ENCODE peak calls at places on chromosomes 5 and 9, in four cellular contexts. V, W, N and H are unnamed samples.

GRCh38 chr9:129084087-129084486 is 3.2 kb downstream of the DOLPP1 start:
- DNase-seq in W (no peak), V (peak), N (no peak), H (no peak)

GRCh38 chr9:136203406-136204085 is 1.4 kb downstream of the LHX3 start:
- DNase-seq in N (no peak), V (no peak), W (no peak), H (no peak)

GRCh38 chr5:35899805-35900204 is 38.6 kb downstream of the CAPSL start:
- DNase-seq in W (no peak), N (no peak), V (no peak), H (no peak)

GRCh38 chr5:164422400-164422799 is 917.0 kb downstream of the MAT2B start:
- DNase-seq in N (no peak), V (peak), W (no peak), H (peak)

GRCh38 chr5:10581867-10582511 is 18.1 kb downstream of the ANKRD33B start:
- DNase-seq in W (no peak), V (no peak), N (no peak), H (no peak)

GRCh38 chr9:96232539-96233241 is 69.3 kb downstream of the HSD17B3 start:
- DNase-seq in V (peak), N (peak), W (peak), H (peak)

GRCh38 chr9:112112941-112113399 is 62.1 kb downstream of the SUSD1 start:
- DNase-seq in N (no peak), W (peak), V (peak), H (peak)

GRCh38 chr9:614421-614820 is 227.1 kb upstream of the DMRT1 start:
- DNase-seq in N (no peak), V (peak), W (no peak), H (no peak)

GRCh38 chr9:35108946-35109575 is 6.1 kb upstream of the STOML2 start:
- DNase-seq in N (peak), V (no peak), W (no peak), H (no peak)

GRCh38 chr9:115349542-115349941 is 231.6 kb upstream of the TNC start:
- DNase-seq in N (no peak), V (no peak), W (peak), H (no peak)
- TF ChIP-seq NR3C1 in N (no peak), V (no peak), W (no peak), H (no peak)

DNA sequence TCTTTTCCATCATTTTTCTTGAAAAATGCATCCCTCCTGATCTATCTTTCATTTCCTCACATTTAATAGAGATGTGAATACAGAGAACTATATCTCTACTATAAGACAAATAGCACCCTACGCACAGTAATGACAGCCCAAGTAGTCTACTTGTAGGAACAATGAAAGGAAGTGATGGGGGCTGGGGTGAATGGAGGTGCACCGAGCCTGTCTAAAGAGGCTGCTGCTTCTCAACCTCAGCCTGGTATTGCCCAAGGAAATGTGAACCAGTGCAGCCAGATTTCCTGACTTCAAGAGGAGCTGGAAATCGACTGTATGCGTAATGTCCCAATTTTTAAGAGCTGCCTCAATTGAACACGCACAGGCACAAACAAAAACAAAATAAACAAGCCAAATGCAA is 68.1 kb downstream of the KCNIP1 start:
- DNase-seq in V (no peak), N (no peak), W (no peak), H (no peak)
- TF ChIP-seq NR3C1 in V (no peak), N (no peak), W (no peak), H (no peak)

GRCh38 chr9:120712539-120713031 is 1.7 kb downstream of the MEGF9 start:
- DNase-seq in W (no peak), N (no peak), V (no peak), H (no peak)

GRCh38 chr9:120711841-120712538 is 2.3 kb downstream of the MEGF9 start:
- DNase-seq in N (no peak), V (no peak), W (no peak), H (no peak)

GRCh38 chr9:120711354-120711753 is 2.9 kb downstream of the MEGF9 start:
- DNase-seq in W (peak), V (no peak), N (peak), H (no peak)

GRCh38 chr9:120708526-120709224 is 5.6 kb downstream of the MEGF9 start:
- DNase-seq in N (no peak), W (no peak), V (no peak), H (no peak)

DNA sequence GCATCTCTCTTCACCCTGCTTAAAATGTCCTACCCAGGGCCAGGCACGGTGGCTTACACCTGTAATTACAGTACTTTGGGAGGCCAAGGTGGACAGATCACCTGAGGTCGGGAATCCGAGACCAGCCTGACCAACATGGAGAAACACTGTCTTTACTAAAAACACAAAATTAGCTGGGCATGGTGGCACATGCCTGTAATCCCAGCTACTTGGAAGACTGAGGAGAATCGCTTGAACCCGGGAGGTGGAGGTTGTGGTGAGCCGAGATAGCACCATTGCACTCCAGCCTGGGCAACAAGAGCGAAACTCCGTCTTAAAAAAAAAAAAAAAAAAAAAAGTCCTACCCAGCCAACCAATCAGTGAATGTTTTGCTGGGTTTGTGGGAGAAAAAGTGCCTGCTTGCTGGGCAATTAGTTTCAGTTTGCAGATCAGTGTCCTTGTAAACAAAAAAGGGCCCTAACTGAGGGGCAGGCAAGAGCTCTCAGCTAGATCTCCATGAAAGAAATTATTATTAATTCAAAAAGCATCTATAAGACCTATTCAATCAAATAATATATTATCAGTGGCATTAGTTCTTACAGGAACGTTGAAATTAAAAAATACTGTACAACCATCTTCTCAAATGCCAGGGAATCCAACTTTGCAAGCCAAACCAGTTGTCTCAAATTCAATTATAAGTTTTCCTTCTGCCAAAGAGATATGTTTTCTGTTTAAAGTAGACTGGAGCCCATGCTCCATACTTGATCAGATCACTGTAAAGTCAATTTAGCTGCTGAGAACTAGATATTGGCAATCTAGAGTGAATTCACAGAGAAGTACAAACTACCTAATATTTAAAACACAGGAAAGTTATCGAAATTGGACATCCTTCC is 3.9 kb downstream of the MEGF9 start:
- DNase-seq in W (peak), V (peak), N (no peak), H (no peak)
- TF ChIP-seq NR3C1 in W (no peak), V (no peak), N (no peak), H (no peak)

GRCh38 chr9:4923141-4923540 is 61.9 kb upstream of the JAK2 start:
- DNase-seq in N (no peak), W (no peak), V (no peak), H (no peak)

GRCh38 chr9:4926239-4926638 is 58.8 kb upstream of the JAK2 start:
- DNase-seq in V (no peak), W (no peak), N (no peak), H (no peak)

GRCh38 chr9:4922101-4922500 is 63.0 kb upstream of the JAK2 start:
- DNase-seq in N (no peak), W (no peak), V (no peak), H (no peak)

GRCh38 chr9:4922730-4923129 is 62.3 kb upstream of the JAK2 start:
- DNase-seq in N (no peak), W (no peak), V (no peak), H (no peak)

DNA sequence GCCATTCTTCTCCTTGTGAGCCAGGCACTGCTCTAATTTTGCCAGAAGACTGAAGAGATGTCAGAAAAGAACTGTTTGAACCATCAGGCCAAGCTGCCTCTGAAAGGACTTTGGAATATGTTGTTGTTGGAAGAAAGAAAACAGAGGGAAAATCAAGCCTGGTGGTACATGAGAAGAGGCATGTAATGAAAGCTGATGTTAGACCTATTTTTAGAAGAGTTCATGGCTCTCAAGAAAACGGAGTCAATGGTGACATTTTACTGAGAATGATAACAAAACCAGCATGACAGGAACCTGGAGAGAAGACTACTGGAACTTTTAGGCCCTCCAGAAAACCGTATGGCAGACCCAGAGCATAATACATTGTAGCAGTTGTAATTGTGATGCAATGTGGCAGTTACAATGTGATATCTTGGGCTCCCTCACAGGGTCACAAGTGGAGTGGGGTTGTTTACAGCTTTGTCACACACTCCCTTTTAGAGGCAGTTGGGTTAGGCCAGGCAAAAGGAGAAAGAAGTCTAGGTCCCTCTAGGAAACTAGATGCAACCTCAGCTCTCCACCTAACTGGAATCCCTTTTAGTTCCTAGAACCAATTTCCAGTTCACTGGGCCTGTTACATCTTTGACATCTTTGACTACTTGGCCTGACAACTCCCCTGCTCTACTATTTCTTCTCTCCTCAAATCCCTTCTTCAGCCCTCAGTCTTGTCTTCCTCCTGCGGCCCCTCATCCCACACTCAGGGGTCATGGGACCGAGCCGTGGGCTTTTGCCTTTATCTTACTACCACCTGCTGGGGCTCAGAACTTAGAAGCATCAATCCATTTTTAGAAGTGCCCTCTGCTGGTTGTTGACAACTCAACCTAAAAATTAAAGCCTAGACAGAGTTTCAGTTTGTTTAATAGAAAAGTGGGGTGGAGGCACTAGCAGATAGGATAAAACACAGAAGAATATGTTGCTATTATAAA is 61.2 kb upstream of the JAK2 start:
- DNase-seq in W (peak), V (peak), N (peak), H (no peak)
- TF ChIP-seq NR3C1 in W (no peak), V (no peak), N (no peak), H (no peak)

GRCh38 chr5:42301349-42301748 is 121.9 kb upstream of the GHR start:
- DNase-seq in N (no peak), V (no peak), W (no peak), H (no peak)
- TF ChIP-seq NR3C1 in N (no peak), V (no peak), W (no peak), H (no peak)

GRCh38 chr9:124392254-124392653 is 23.0 kb downstream of the PSMB7 start:
- DNase-seq in W (no peak), N (no peak), V (no peak), H (no peak)
- TF ChIP-seq NR3C1 in W (no peak), N (no peak), V (no peak), H (no peak)

GRCh38 chr9:5449521-5450359 is 602 bp upstream of the CD274 start:
- DNase-seq in N (no peak), V (no peak), W (no peak), H (no peak)
- TF ChIP-seq NR3C1 in N (no peak), V (no peak), W (no peak), H (no peak)

GRCh38 chr5:56327810-56328209 is 94.7 kb upstream of the ANKRD55 start:
- DNase-seq in W (no peak), N (no peak), V (no peak), H (no peak)
- TF ChIP-seq NR3C1 in W (no peak), N (no peak), V (no peak), H (no peak)

GRCh38 chr5:181224390-181225234 is 1.5 kb downstream of the TRIM41 start:
- DNase-seq in N (no peak), V (no peak), W (no peak), H (no peak)

GRCh38 chr5:181223729-181224389 is 778 bp downstream of the TRIM41 start:
- DNase-seq in V (no peak), W (no peak), N (no peak), H (peak)

GRCh38 chr5:181222630-181223040 is 446 bp upstream of the TRIM41 start:
- DNase-seq in W (no peak), V (no peak), N (no peak), H (no peak)

GRCh38 chr5:181221792-181222629 is 1.1 kb upstream of the TRIM41 start:
- DNase-seq in N (no peak), V (peak), W (peak), H (peak)

DNA sequence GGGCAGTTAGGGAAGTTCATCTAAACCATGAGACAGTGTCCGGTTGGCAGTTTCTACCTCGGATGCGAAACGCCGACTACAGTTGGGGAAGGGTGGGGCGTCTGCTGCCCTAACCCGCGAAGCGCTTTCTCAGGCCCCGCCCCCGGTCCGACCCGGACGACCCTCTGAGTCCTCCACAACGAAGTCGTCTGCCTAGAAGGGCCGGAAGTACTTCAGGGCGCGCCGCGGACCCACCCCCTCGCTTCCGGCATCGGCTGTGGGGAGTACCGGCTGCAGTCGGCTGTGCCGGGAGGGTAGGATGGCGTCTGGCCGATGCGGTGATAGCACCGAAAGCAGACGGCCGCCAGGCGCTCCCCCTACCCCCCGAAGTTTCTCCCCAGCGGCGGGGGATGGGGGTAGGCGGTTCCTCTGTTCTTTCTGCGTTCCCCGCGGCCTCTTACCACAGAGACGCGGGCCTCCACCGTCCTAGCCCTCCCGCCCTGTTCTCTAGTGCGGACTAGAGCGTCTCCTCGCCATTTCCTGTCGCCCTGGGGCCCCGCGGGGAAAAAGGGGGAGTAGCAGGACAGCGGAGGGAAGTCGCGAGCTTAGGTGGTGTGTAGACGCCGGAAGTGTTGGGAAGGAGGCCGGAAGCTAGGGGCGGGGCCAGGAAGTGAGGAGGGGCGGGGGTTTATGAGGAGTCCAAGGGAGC is at the start of gene TRIM41:
- DNase-seq in W (peak), V (peak), N (peak), H (peak)
- TF ChIP-seq NR3C1 in W (no peak), V (no peak), N (no peak), H (no peak)